ENCODE peak calls at places on chromosomes 2 and 18, in five cellular contexts. I is OCI-LY7, B is endothelial cell of umbilical vein, H is MCF 10A, N is thoracic aorta. J is an unnamed sample.

GRCh38 chr2:17709897-17710296 is 43.7 kb downstream of the SMC6 start:
- DNase-seq in I (no peak), B (no peak), H (no peak), N (no peak), J (no peak)

GRCh38 chr18:32441536-32441935 is 29.1 kb downstream of the GAREM1 start:
- DNase-seq in I (no peak), B (no peak), H (no peak), N (no peak), J (no peak)

GRCh38 chr2:67846341-67847070 is 216.3 kb downstream of the C1D start:
- DNase-seq in I (peak), B (peak), H (peak), N (peak), J (peak)

GRCh38 chr2:136141510-136142154 is 23.7 kb upstream of the CXCR4 start:
- DNase-seq in I (no peak), B (no peak), H (peak), N (no peak), J (no peak)

GRCh38 chr2:3025261-3025660 is 352.4 kb downstream of the EIPR1 start:
- DNase-seq in I (no peak), B (no peak), H (no peak), N (no peak), J (no peak)

GRCh38 chr2:215698566-215698965 is 262.7 kb upstream of the FN1 start:
- DNase-seq in I (no peak), B (no peak), H (peak), N (no peak), J (no peak)

GRCh38 chr2:223549215-223549614 is 52.9 kb downstream of the SCG2 start:
- DNase-seq in I (no peak), B (peak), H (peak), N (no peak), J (no peak)

GRCh38 chr18:46412831-46413371 is 244.1 kb downstream of the LOXHD1 start:
- DNase-seq in I (no peak), B (no peak), H (no peak), N (no peak), J (no peak)

GRCh38 chr18:555705-556402 is 24.3 kb upstream of the CETN1 start:
- DNase-seq in I (no peak), B (no peak), H (no peak), N (no peak), J (no peak)

GRCh38 chr2:101089942-101090799 is 61.0 kb downstream of the TBC1D8 start:
- DNase-seq in I (no peak), B (no peak), H (no peak), N (no peak), J (no peak)

GRCh38 chr2:35526741-35527140 is 828.8 kb upstream of the CRIM1 start:
- DNase-seq in I (no peak), B (peak), H (no peak), N (no peak), J (no peak)

GRCh38 chr18:50906843-50907242 is 27.9 kb downstream of the ME2 start:
- DNase-seq in I (no peak), B (no peak), H (no peak), N (no peak), J (no peak)

GRCh38 chr2:230798769-230799399 is 65.9 kb upstream of the ITM2C start:
- DNase-seq in I (peak), B (peak), H (peak), N (no peak), J (no peak)

GRCh38 chr2:232817756-232818155 is 41.4 kb upstream of the KCNJ13 start:
- DNase-seq in I (no peak), B (no peak), H (no peak), N (no peak), J (no peak)

GRCh38 chr2:238635637-238636036 is 208.9 kb downstream of the ASB1 start:
- DNase-seq in I (no peak), B (no peak), H (no peak), N (no peak), J (no peak)

GRCh38 chr2:105747997-105748396 is 3.3 kb downstream of the NCK2 start:
- DNase-seq in I (no peak), B (no peak), H (no peak), N (no peak), J (no peak)

GRCh38 chr2:49129034-49129433 is 25.3 kb downstream of the FSHR start:
- DNase-seq in I (no peak), B (no peak), H (no peak), N (no peak), J (no peak)

GRCh38 chr2:130813722-130814121 is 23.0 kb upstream of the ARHGEF4 start:
- DNase-seq in I (no peak), B (no peak), H (no peak), N (no peak), J (no peak)

GRCh38 chr2:238939074-238939473 is 91.2 kb downstream of the TWIST2 start:
- DNase-seq in I (no peak), B (no peak), H (peak), N (no peak), J (no peak)

GRCh38 chr2:126244937-126245336 is 411.0 kb upstream of the GYPC start:
- DNase-seq in I (peak), B (no peak), H (peak), N (no peak), J (peak)

GRCh38 chr2:29747786-29748470 is 173.5 kb downstream of the ALK start:
- DNase-seq in I (no peak), B (no peak), H (peak), N (no peak), J (no peak)

GRCh38 chr18:63518178-63519012 is 23.8 kb upstream of the SERPINB12 start:
- DNase-seq in I (peak), B (peak), H (peak), N (peak), J (peak)

GRCh38 chr18:76894947-76895346 is 72.6 kb downstream of the ZNF236 start:
- DNase-seq in I (no peak), B (no peak), H (no peak), N (no peak), J (no peak)

GRCh38 chr2:10977003-10977402 is 65.3 kb downstream of the KCNF1 start:
- DNase-seq in I (no peak), B (no peak), H (no peak), N (no peak), J (no peak)

GRCh38 chr2:10220045-10220444 is 82.7 kb upstream of the HPCAL1 start:
- DNase-seq in I (no peak), B (no peak), H (no peak), N (no peak), J (no peak)

GRCh38 chr2:233810385-233810784 is 32.3 kb downstream of the MROH2A start:
- DNase-seq in I (no peak), B (no peak), H (no peak), N (no peak), J (no peak)

DNA sequence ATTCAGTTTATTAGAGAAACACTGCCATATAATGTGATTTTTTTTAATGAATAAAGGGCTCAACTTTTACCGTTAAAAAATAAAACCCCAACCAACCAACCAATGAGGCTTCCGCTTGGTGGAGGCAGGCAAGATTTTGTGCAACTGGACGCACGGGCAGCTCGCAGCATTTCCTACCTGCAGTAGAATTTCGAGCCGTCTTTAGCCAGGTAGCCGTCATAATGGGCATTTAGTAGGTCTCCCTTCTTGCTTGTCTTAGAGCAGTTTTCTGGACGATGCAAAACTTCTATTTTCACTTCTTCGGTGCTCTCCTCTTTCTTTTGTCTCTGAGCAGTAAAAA is 328 bp downstream of the FKBP7 start:
- DNase-seq in I (peak), B (no peak), H (no peak), N (no peak), J (no peak)
- TF ChIP-seq CTCF in I (no peak), B (no peak), H (no peak), N (no peak), J (no peak)

GRCh38 chr18:23332356-23332755 is 120.7 kb upstream of the RIOK3 start:
- DNase-seq in I (no peak), B (no peak), H (no peak), N (no peak), J (no peak)

GRCh38 chr18:23333827-23334226 is 119.3 kb upstream of the RIOK3 start:
- DNase-seq in I (no peak), B (no peak), H (no peak), N (no peak), J (no peak)

GRCh38 chr18:23334569-23334968 is 118.5 kb upstream of the RIOK3 start:
- DNase-seq in I (no peak), B (no peak), H (no peak), N (no peak), J (no peak)

GRCh38 chr18:23330423-23330822 is 122.7 kb upstream of the RIOK3 start:
- DNase-seq in I (peak), B (no peak), H (no peak), N (no peak), J (no peak)

GRCh38 chr18:23331091-23331920 is 121.8 kb upstream of the RIOK3 start:
- DNase-seq in I (no peak), B (no peak), H (peak), N (no peak), J (no peak)
- TF ChIP-seq CTCF in I (no peak), B (no peak), H (no peak), N (no peak), J (no peak)

GRCh38 chr18:9637036-9637767 is 22.8 kb upstream of the PPP4R1 start:
- DNase-seq in I (no peak), B (no peak), H (no peak), N (no peak), J (no peak)
- TF ChIP-seq CTCF in I (no peak), B (no peak), H (no peak), N (no peak), J (no peak)

GRCh38 chr2:128549646-128550260 is 231.1 kb upstream of the HS6ST1 start:
- DNase-seq in I (no peak), B (no peak), H (no peak), N (no peak), J (no peak)

GRCh38 chr2:128548461-128548891 is 229.8 kb upstream of the HS6ST1 start:
- DNase-seq in I (no peak), B (no peak), H (no peak), N (no peak), J (no peak)

GRCh38 chr2:128550389-128550788 is 231.7 kb upstream of the HS6ST1 start:
- DNase-seq in I (no peak), B (no peak), H (no peak), N (no peak), J (no peak)

GRCh38 chr2:128547667-128548066 is 229.0 kb upstream of the HS6ST1 start:
- DNase-seq in I (no peak), B (no peak), H (no peak), N (no peak), J (no peak)

GRCh38 chr2:128549094-128549493 is 230.4 kb upstream of the HS6ST1 start:
- DNase-seq in I (no peak), B (no peak), H (no peak), N (no peak), J (no peak)
- TF ChIP-seq CTCF in I (no peak), B (no peak), H (no peak), N (no peak), J (no peak)

GRCh38 chr2:134177351-134177931 is 76.4 kb upstream of the MGAT5 start:
- DNase-seq in I (no peak), B (peak), H (peak), N (no peak), J (no peak)

GRCh38 chr2:134183679-134184078 is 70.2 kb upstream of the MGAT5 start:
- DNase-seq in I (no peak), B (no peak), H (no peak), N (no peak), J (no peak)

GRCh38 chr2:134185639-134186038 is 68.2 kb upstream of the MGAT5 start:
- DNase-seq in I (no peak), B (no peak), H (no peak), N (no peak), J (no peak)

GRCh38 chr2:134178109-134178877 is 75.6 kb upstream of the MGAT5 start:
- DNase-seq in I (peak), B (peak), H (no peak), N (no peak), J (no peak)

GRCh38 chr2:134181219-134181618 is 72.7 kb upstream of the MGAT5 start:
- DNase-seq in I (peak), B (no peak), H (peak), N (no peak), J (no peak)
- TF ChIP-seq CTCF in I (peak), B (no peak), H (no peak), N (no peak), J (no peak)

DNA sequence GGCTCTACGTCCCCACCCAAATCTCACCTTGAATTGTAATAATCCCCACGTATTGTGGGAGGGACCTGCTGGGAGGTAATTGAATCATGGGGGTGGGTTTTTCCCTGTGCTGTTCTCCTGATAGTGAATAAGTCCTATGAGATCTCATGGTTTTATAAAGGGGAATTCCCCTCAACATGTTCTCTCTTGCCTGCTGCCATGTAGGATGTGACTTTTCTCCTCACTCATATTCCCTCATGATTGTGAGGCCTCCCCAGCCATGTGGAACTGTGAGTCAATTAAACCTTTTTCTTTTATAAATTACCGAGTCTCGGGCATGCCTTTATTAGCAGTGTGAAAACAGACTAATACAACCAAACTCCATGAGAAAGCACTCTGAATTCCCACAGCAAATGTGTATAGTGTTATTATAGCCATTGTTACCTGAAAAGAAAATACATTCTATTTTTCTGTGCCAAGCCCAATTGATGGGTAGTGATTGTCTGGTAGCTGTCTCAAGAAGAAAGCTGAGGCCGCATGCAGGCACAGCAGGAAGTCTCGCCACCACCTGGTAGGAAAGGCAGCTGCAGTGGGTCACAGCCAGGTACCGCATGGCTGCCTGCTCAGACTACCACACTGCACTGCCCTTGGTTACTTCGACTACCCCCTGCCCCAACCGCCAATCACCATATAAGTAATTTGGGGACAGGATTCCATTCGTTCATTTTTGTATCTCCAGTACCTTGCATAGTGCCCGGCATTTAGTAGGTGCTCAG is 10.3 kb upstream of the ZBTB7C start:
- DNase-seq in I (peak), B (no peak), H (no peak), N (no peak), J (no peak)
- TF ChIP-seq CTCF in I (peak), B (no peak), H (no peak), N (no peak), J (peak)

GRCh38 chr2:98730053-98730850 is 680 bp downstream of the MGAT4A start:
- DNase-seq in I (peak), B (peak), H (peak), N (no peak), J (peak)
- TF ChIP-seq CTCF in I (no peak), B (no peak), H (no peak), N (no peak), J (no peak)

J was measured in progenitor cell of endocrine pancreas.